ENCODE peak calls at places on chromosomes 11 and 22, in six cellular contexts. F is stimulated activated naive CD4-positive, alpha-beta T cell; O is NCI-H748 treated with DMSO at 0.1 percent for 48 hours; L is myocyte; U is lung microvascular endothelial cell; V is Kasumi-1. I is an unnamed sample.

GRCh38 chr11:1437500-1437899 is 47.8 kb downstream of the BRSK2 start:
- DNase-seq in F (no peak), O (no peak), L (no peak), U (no peak), V (no peak), I (no peak)

GRCh38 chr11:15725246-15725645 is 610.5 kb downstream of the INSC start:
- DNase-seq in F (no peak), O (no peak), L (no peak), U (no peak), V (no peak), I (no peak)

GRCh38 chr22:23119492-23120414 is 22.0 kb downstream of the RSPH14 start:
- DNase-seq in F (peak), O (no peak), L (no peak), U (peak), V (no peak), I (no peak)

GRCh38 chr11:61918251-61919112 is 1.1 kb upstream of the RAB3IL1 start:
- DNase-seq in F (no peak), O (no peak), L (no peak), U (no peak), V (no peak), I (no peak)

GRCh38 chr11:8224161-8224591 is 39.5 kb downstream of the LMO1 start:
- DNase-seq in F (no peak), O (no peak), L (no peak), U (no peak), V (no peak), I (no peak)

GRCh38 chr22:32880906-32881596 is 79.5 kb downstream of the TIMP3 start:
- DNase-seq in F (peak), O (no peak), L (peak), U (peak), V (peak), I (peak)

GRCh38 chr11:64385953-64386704 is 27.2 kb downstream of the RPS6KA4 start:
- DNase-seq in F (no peak), O (no peak), L (peak), U (no peak), V (no peak), I (no peak)

GRCh38 chr11:115178705-115179104 is 325.5 kb downstream of the CADM1 start:
- DNase-seq in F (no peak), O (no peak), L (no peak), U (no peak), V (no peak), I (no peak)

GRCh38 chr11:57776101-57776511 is 14.5 kb downstream of the CTNND1 start:
- DNase-seq in F (no peak), O (no peak), L (peak), U (peak), V (no peak), I (no peak)

GRCh38 chr11:76803811-76804600 is 20.9 kb downstream of the TSKU start:
- DNase-seq in F (peak), O (no peak), L (peak), U (no peak), V (no peak), I (no peak)

GRCh38 chr22:25623310-25623734 is 58.8 kb downstream of the GRK3 start:
- DNase-seq in F (no peak), O (no peak), L (no peak), U (no peak), V (no peak), I (no peak)

GRCh38 chr22:35608088-35608487 is 9.0 kb downstream of the MB start:
- DNase-seq in F (no peak), O (no peak), L (peak), U (no peak), V (no peak), I (no peak)

GRCh38 chr11:111307472-111308108 is 9.2 kb downstream of the POU2AF3 start:
- DNase-seq in F (no peak), O (no peak), L (no peak), U (no peak), V (no peak), I (no peak)

GRCh38 chr11:108498046-108498815 is at the start of gene POGLUT3:
- DNase-seq in F (peak), O (no peak), L (peak), U (peak), V (peak), I (peak)

GRCh38 chr11:75851203-75851602 is 36.2 kb downstream of the UVRAG start:
- DNase-seq in F (no peak), O (no peak), L (no peak), U (peak), V (no peak), I (no peak)

GRCh38 chr11:119352857-119353260 is 6.4 kb upstream of the MFRP start:
- DNase-seq in F (no peak), O (peak), L (peak), U (peak), V (no peak), I (no peak)

GRCh38 chr22:20292108-20292507 is 24.0 kb upstream of the RTN4R start:
- DNase-seq in F (no peak), O (no peak), L (no peak), U (no peak), V (no peak), I (no peak)

GRCh38 chr11:107769189-107769588 is 57.3 kb upstream of the SLN start:
- DNase-seq in F (no peak), O (no peak), L (peak), U (peak), V (no peak), I (no peak)

GRCh38 chr11:120424970-120425332 is 86.6 kb upstream of the GRIK4 start:
- DNase-seq in F (no peak), O (no peak), L (no peak), U (no peak), V (no peak), I (no peak)

GRCh38 chr22:50713571-50714056 is 24.4 kb upstream of the ACR start:
- DNase-seq in F (no peak), O (no peak), L (no peak), U (no peak), V (no peak), I (no peak)

GRCh38 chr11:117885777-117886176 is 9.3 kb upstream of the FXYD6 start:
- DNase-seq in F (no peak), O (no peak), L (peak), U (no peak), V (no peak), I (no peak)

GRCh38 chr11:36037031-36037430 is 93.2 kb downstream of the LDLRAD3 start:
- DNase-seq in F (no peak), O (no peak), L (no peak), U (peak), V (no peak), I (no peak)